ENCODE peak calls at places on chromosomes 11 and 22, in four cellular contexts. O is ovary, X is pancreas, A is cardiac muscle cell. D is an unnamed sample.
A peak's percentile ranks its signal among the peaks of the same experiment; 100 is the strongest.

GRCh38 chr11:75337195-75337654 is 14.2 kb downstream of the ARRB1 start:
- DNase-seq in X (no peak), A (peak; percentile 61), O (no peak), D (no peak)

GRCh38 chr11:44568706-44569473 is 3.4 kb downstream of the CD82 start:
- DNase-seq in X (no peak), A (peak; percentile 91), O (peak; percentile 56), D (no peak)

GRCh38 chr11:62544521-62545436 is 1.8 kb downstream of the AHNAK start:
- DNase-seq in O (no peak), A (peak; percentile 28), X (no peak), D (no peak)

GRCh38 chr11:96642584-96642983 is 252.8 kb downstream of the JRKL start:
- DNase-seq in X (no peak), A (no peak), O (no peak), D (no peak)

GRCh38 chr11:2229713-2230297 is 40.6 kb downstream of the ASCL2 start:
- DNase-seq in O (no peak), A (no peak), X (no peak), D (no peak)

GRCh38 chr11:128714121-128714520 is 20.2 kb downstream of the FLI1 start:
- DNase-seq in X (no peak), O (no peak), A (no peak), D (no peak)

GRCh38 chr11:93225642-93226041 is 27.9 kb upstream of the SLC36A4 start:
- DNase-seq in A (peak; percentile 46), O (no peak), X (no peak), D (no peak)

GRCh38 chr11:70247042-70247709 is 23.3 kb upstream of the PPFIA1 start:
- DNase-seq in X (no peak), A (no peak), O (no peak), D (no peak)

GRCh38 chr11:13094930-13095687 is 86.0 kb downstream of the RASSF10 start:
- DNase-seq in X (no peak), A (no peak), O (no peak), D (no peak)

GRCh38 chr22:24405631-24406321 is 21.6 kb upstream of the ADORA2A start:
- DNase-seq in A (no peak), X (no peak), O (no peak), D (no peak)

GRCh38 chr11:19963697-19964340 is 196.5 kb downstream of the DBX1 start:
- DNase-seq in X (no peak), O (no peak), A (no peak), D (no peak)

GRCh38 chr22:27863001-27863400 is 56.1 kb downstream of the PITPNB start:
- DNase-seq in X (no peak), A (no peak), O (no peak), D (no peak)

GRCh38 chr22:45878051-45878764 is 98.8 kb downstream of the WNT7B start:
- DNase-seq in O (no peak), A (no peak), X (no peak), D (no peak)

GRCh38 chr11:65645710-65646109 is 7.8 kb downstream of the SIPA1 start:
- DNase-seq in X (no peak), A (peak; percentile 32), O (no peak), D (no peak)

GRCh38 chr11:69212121-69213110 is 56.7 kb downstream of the SMIM38 start:
- DNase-seq in O (no peak), X (peak; percentile 34), A (no peak), D (no peak)
- TF ChIP-seq CTCF in O (no peak), X (no peak), A (peak; percentile 40), D (peak; percentile 55)

DNA sequence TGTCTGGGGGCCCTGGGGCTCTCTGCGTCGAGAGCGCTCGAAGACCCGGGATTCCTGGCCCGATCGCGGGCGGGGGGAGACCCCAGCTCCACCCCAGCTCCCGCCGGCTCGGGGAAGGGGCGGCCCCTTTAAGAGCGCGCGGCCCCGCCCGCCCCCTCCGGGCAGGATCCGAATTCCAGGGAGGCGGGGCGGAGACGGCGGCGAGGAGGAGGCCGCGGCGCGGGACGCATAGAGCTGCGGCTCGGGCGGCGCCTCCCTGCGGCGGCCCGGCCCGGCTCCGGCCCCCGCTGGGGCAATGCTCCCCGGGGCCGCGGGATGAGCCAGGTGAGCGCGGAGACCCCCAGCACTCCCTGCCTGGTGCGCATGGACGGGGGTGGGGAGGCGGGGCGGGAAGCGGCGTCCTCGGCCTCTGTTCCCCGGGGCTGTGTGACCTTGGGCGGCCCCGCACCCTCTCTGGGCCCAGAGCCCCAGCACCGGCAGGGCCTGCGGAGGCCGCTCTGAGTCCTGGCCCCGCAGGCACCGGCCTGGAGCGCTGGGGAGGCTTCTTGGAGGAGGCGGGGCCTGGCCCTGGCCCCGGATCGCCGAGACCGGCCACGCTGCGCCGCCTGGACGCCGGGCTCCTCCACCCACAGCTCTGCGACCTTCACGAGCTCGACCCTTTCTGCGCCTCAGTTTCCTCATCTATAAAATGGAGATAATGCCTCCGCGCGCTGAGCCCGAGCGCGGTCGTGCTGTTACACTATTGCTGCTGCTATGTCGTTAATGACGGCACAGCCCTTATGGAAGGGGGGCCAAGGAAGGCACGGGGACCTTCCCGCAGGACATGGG is 594 bp downstream of the GAS2L1 start:
- DNase-seq in X (peak; percentile 91), A (peak; percentile 83), O (peak; percentile 82), D (peak; percentile 79)
- TF ChIP-seq CTCF in X (no peak), A (no peak), O (no peak), D (peak; percentile 11)

GRCh38 chr11:89625171-89625570 is 84.9 kb upstream of the TRIM77 start:
- DNase-seq in A (no peak), O (no peak), X (no peak), D (no peak)
- TF ChIP-seq CTCF in A (peak; percentile 14), O (no peak), X (no peak), D (peak; percentile 43)

DNA sequence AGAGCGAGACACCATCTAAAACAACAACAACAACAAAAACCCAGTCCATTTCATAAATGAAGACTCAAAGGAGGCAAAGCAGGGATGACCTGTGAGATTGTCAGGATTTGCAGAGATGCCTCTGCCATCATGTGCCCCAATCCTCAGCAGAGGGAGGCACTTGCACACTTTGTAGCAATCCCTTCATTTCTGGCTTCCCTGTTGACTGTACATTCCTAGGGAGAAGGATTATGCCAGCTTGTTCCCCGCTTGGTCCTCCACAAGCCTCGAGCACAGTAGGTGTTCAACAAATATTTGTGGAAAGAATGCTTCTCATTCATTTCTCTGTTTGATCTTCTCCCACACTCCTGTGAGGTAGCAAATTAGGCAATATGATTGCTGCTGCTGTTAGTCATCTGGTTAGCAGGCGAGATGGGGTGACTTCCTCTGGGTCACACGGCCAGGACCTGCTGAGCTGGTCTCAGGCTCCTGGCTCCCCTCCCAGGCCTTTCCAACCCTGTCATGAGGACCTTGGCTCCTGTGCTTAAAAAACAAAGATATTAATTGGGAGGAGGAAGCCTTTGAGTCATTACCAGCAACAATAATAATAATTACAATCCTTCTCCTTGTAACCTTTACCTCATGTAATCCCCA is 34.1 kb downstream of the LIF start:
- DNase-seq in O (peak; percentile 38), X (no peak), A (peak; percentile 90), D (no peak)
- TF ChIP-seq CTCF in O (no peak), X (no peak), A (peak; percentile 22), D (no peak)

DNA sequence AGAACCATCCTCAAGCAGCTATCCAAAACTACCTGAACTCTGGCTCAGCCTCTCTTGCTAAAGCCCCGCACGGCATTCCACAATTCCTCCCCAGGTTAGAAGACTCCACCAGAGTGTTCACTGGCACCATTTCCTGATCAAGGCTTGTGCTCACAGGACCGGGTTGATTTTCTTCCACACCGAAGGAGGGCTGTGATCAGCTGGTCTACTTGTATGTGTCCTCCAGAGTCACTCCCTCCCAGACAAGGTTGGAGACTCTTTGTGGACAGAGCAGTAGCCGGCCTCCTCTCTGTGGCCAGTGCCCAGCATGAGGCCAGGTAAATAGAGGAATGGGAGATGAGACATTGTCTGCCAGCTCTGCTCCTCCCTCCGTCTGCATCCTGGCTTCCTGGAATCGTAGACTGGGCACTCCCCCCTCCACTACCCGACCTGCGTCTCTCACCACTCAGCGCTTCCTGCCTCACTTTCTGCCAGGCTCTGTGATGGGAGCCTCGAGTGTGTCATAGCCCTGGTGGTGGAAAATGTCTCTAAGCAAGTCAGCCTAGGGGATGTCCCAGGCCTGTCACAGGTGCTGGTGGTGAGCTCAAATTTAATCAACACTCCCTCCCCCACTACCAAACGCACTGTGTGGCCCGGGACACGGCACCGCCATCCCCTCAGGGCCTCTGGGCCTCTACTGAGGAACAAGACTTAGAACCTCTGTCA is 12.5 kb upstream of the TMPRSS6 start:
- DNase-seq in X (no peak), O (no peak), A (peak; percentile 34), D (no peak)
- TF ChIP-seq CTCF in X (no peak), O (no peak), A (no peak), D (no peak)

GRCh38 chr11:36069576-36070214 is 125.8 kb downstream of the LDLRAD3 start:
- DNase-seq in O (no peak), A (no peak), X (no peak), D (no peak)
- TF ChIP-seq CTCF in O (no peak), A (no peak), X (no peak), D (peak; percentile 47)

D was measured in neural crest cell.